ENCODE peak calls at places on chromosome 7, in nine cellular contexts. T is NAMALWA; O is nephron progenitor cell; V is ELF-1; A is HL-60; D is PC-3; H is A549; Y is activated T-cell treated with anti-CD3 and anti-CD28 coated beads, Interleukin-2, amount 50 U/mL, for 72 hours; E is NCI-H510A treated with DMSO at 0.1 percent for 48 hours. K is an unnamed sample.
A peak's percentile ranks its signal among the peaks of the same experiment; 100 is the strongest.

GRCh38 chr7:127890726-127891125 is 140.5 kb downstream of the LRRC4 start:
- DNase-seq in D (no peak), T (no peak), A (no peak), V (no peak), O (no peak), Y (no peak), E (no peak), H (no peak), K (no peak)

GRCh38 chr7:132028144-132028920 is 471.9 kb upstream of the PODXL start:
- DNase-seq in E (no peak), D (peak; percentile 91), H (no peak), O (no peak), Y (no peak), T (no peak), A (no peak), V (no peak), K (no peak)

GRCh38 chr7:44101966-44102845 is 1.9 kb upstream of the AEBP1 start:
- DNase-seq in E (no peak), V (no peak), A (no peak), H (no peak), T (peak; percentile 51), Y (no peak), D (no peak), O (no peak), K (no peak)

GRCh38 chr7:94823952-94824351 is 83.4 kb upstream of the PPP1R9A start:
- DNase-seq in T (no peak), H (peak; percentile 63), A (no peak), V (no peak), E (no peak), O (no peak), Y (no peak), D (peak; percentile 77), K (no peak)

GRCh38 chr7:131898418-131898817 is 342.0 kb upstream of the PODXL start:
- DNase-seq in A (no peak), V (no peak), Y (peak; percentile 1), T (no peak), E (no peak), D (peak; percentile 15), O (no peak), H (no peak), K (no peak)

GRCh38 chr7:128833148-128833938 is 3.1 kb downstream of the FLNC start:
- DNase-seq in D (peak; percentile 64), Y (no peak), A (no peak), V (peak; percentile 47), T (no peak), H (no peak), O (peak; percentile 41), E (no peak), K (no peak)

GRCh38 chr7:74051629-74052410 is 23.8 kb downstream of the ELN start:
- DNase-seq in H (peak; percentile 57), D (peak; percentile 67), O (peak; percentile 69), Y (no peak), V (peak; percentile 89), E (peak; percentile 21), A (no peak), T (peak; percentile 81), K (no peak)

GRCh38 chr7:949021-949934 is 5.2 kb downstream of the ADAP1 start:
- DNase-seq in V (no peak), A (no peak), D (peak; percentile 71), Y (no peak), H (no peak), E (no peak), O (no peak), T (no peak), K (no peak)

GRCh38 chr7:54339074-54339473 is 203.1 kb upstream of the VSTM2A start:
- DNase-seq in O (peak; percentile 15), D (no peak), Y (no peak), V (no peak), A (no peak), H (no peak), E (no peak), T (peak; percentile 19), K (no peak)

GRCh38 chr7:129343099-129343700 is 91.0 kb upstream of the STRIP2 start:
- DNase-seq in H (peak; percentile 57), V (no peak), Y (peak; percentile 4), D (peak; percentile 68), O (no peak), T (peak; percentile 78), A (no peak), E (peak; percentile 23), K (peak; percentile 12)

GRCh38 chr7:121267612-121268011 is 61.2 kb upstream of the WNT16 start:
- DNase-seq in V (no peak), D (no peak), T (no peak), O (no peak), E (no peak), Y (no peak), H (no peak), A (no peak), K (no peak)

GRCh38 chr7:76358053-76358477 is 726 bp downstream of the YWHAG start:
- DNase-seq in T (peak; percentile 79), V (no peak), O (no peak), H (peak; percentile 44), E (no peak), Y (peak; percentile 45), D (peak; percentile 31), A (no peak), K (peak; percentile 47)

GRCh38 chr7:45173596-45174327 is 16.2 kb downstream of the RAMP3 start:
- DNase-seq in Y (no peak), T (no peak), V (no peak), H (no peak), O (no peak), A (no peak), E (no peak), D (no peak), K (no peak)

GRCh38 chr7:73907554-73908122 is 46.7 kb downstream of the TMEM270 start:
- DNase-seq in A (no peak), V (no peak), H (no peak), E (no peak), D (no peak), T (no peak), Y (no peak), O (no peak), K (no peak)

GRCh38 chr7:128841961-128842673 is 11.9 kb downstream of the FLNC start:
- DNase-seq in V (peak; percentile 82), O (peak; percentile 65), D (peak; percentile 33), Y (peak; percentile 66), T (peak; percentile 81), E (no peak), A (no peak), H (peak; percentile 48), K (peak; percentile 44)

GRCh38 chr7:46752881-46753366 is 829.0 kb downstream of the TNS3 start:
- DNase-seq in T (no peak), A (no peak), D (peak; percentile 87), Y (no peak), H (peak; percentile 54), O (no peak), E (no peak), V (no peak), K (no peak)

GRCh38 chr7:47807756-47808155 is 140.5 kb downstream of the PKD1L1 start:
- DNase-seq in D (no peak), E (no peak), V (peak; percentile 37), Y (no peak), A (no peak), H (no peak), T (peak; percentile 50), O (no peak), K (no peak)

GRCh38 chr7:154777489-154777888 is 225.4 kb downstream of the PAXIP1 start:
- DNase-seq in H (no peak), Y (no peak), E (no peak), V (no peak), O (no peak), D (no peak), A (no peak), T (no peak), K (no peak)

GRCh38 chr7:26459794-26460193 is 168.1 kb downstream of the SNX10 start:
- DNase-seq in A (no peak), T (no peak), O (no peak), H (no peak), Y (no peak), V (no peak), D (peak; percentile 76), E (no peak), K (no peak)

GRCh38 chr7:1454471-1455065 is 4.7 kb downstream of the MICALL2 start:
- DNase-seq in T (no peak), A (no peak), V (no peak), O (peak; percentile 34), D (no peak), E (no peak), H (no peak), Y (no peak), K (no peak)

GRCh38 chr7:2523941-2524807 is 4.6 kb downstream of the LFNG start:
- DNase-seq in H (peak; percentile 66), D (peak; percentile 86), E (peak; percentile 100), T (peak; percentile 51), A (peak; percentile 45), V (peak; percentile 76), Y (no peak), O (no peak), K (no peak)

GRCh38 chr7:154767821-154768415 is 235.0 kb downstream of the PAXIP1 start:
- DNase-seq in E (no peak), Y (no peak), O (no peak), D (no peak), T (no peak), V (no peak), A (no peak), H (no peak), K (no peak)

GRCh38 chr7:13091974-13092707 is 404.7 kb downstream of the ARL4A start:
- DNase-seq in Y (no peak), O (no peak), H (no peak), E (no peak), A (no peak), T (no peak), D (no peak), V (no peak), K (no peak)